ENCODE peak calls at places on chromosomes 13 and 19, in five cellular contexts. One of them, this sample, is unnamed.

GRCh38 chr13:75836441-75836840 is 200.3 kb downstream of the LMO7 start:
- DNase-seq in endodermal cell: no peak
- DNase-seq in fibroblast of the aortic adventitia: no peak
- DNase-seq in effector memory CD4-positive, alpha-beta T cell: no peak
- DNase-seq in CD8-positive, alpha-beta memory T cell: no peak
- DNase-seq in this sample: no peak

GRCh38 chr19:23772668-23773063 is 14.0 kb upstream of the ZNF681 start:
- DNase-seq in fibroblast of the aortic adventitia: no peak
- DNase-seq in endodermal cell: no peak
- DNase-seq in CD8-positive, alpha-beta memory T cell: no peak
- DNase-seq in effector memory CD4-positive, alpha-beta T cell: no peak
- DNase-seq in this sample: no peak

GRCh38 chr13:107867701-107868661 is 347.4 kb downstream of the LIG4 start:
- DNase-seq in fibroblast of the aortic adventitia: peak
- DNase-seq in CD8-positive, alpha-beta memory T cell: no peak
- DNase-seq in endodermal cell: peak
- DNase-seq in effector memory CD4-positive, alpha-beta T cell: no peak
- DNase-seq in this sample: peak

GRCh38 chr13:35179920-35180663 is 238.0 kb downstream of the NBEA start:
- DNase-seq in effector memory CD4-positive, alpha-beta T cell: no peak
- DNase-seq in CD8-positive, alpha-beta memory T cell: no peak
- DNase-seq in fibroblast of the aortic adventitia: no peak
- DNase-seq in endodermal cell: no peak
- DNase-seq in this sample: no peak

GRCh38 chr19:31232871-31233270 is 116.4 kb downstream of the TSHZ3 start:
- DNase-seq in effector memory CD4-positive, alpha-beta T cell: no peak
- DNase-seq in fibroblast of the aortic adventitia: peak
- DNase-seq in endodermal cell: no peak
- DNase-seq in CD8-positive, alpha-beta memory T cell: no peak
- DNase-seq in this sample: no peak

GRCh38 chr13:49436890-49437289 is 7.0 kb downstream of the CAB39L start:
- DNase-seq in endodermal cell: no peak
- DNase-seq in effector memory CD4-positive, alpha-beta T cell: no peak
- DNase-seq in CD8-positive, alpha-beta memory T cell: no peak
- DNase-seq in fibroblast of the aortic adventitia: peak
- DNase-seq in this sample: peak

GRCh38 chr19:16160445-16160942 is 12.8 kb downstream of the CIB3 start:
- DNase-seq in CD8-positive, alpha-beta memory T cell: no peak
- DNase-seq in endodermal cell: no peak
- DNase-seq in fibroblast of the aortic adventitia: no peak
- DNase-seq in effector memory CD4-positive, alpha-beta T cell: no peak
- DNase-seq in this sample: no peak

GRCh38 chr13:50521750-50522149 is 321.7 kb downstream of the DLEU7 start:
- DNase-seq in endodermal cell: no peak
- DNase-seq in CD8-positive, alpha-beta memory T cell: no peak
- DNase-seq in effector memory CD4-positive, alpha-beta T cell: no peak
- DNase-seq in fibroblast of the aortic adventitia: peak
- DNase-seq in this sample: no peak

DNA sequence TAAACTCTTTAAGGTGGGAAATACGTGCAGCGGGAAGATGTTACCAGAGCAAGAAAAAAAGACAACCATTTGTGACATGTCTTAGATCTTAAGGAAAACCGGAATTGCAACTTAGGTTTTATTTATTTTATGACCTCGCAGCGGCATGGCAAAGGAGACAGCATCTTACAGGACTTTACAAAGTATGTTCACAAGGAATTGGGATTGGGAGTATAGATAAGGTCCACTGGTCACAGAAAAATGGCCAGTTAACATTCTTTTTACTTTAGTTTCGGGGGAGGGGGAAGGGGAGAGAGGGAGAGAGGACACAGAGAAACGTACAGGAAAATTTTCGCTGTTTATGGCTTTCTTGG is 104.5 kb upstream of the DIAPH3 start:
- DNase-seq in endodermal cell: no peak
- DNase-seq in CD8-positive, alpha-beta memory T cell: no peak
- DNase-seq in fibroblast of the aortic adventitia: no peak
- DNase-seq in effector memory CD4-positive, alpha-beta T cell: no peak
- DNase-seq in this sample: no peak
- H3K4me3 ChIP-seq in endodermal cell: peak
- H3K4me3 ChIP-seq in CD8-positive, alpha-beta memory T cell: peak
- H3K4me3 ChIP-seq in fibroblast of the aortic adventitia: peak
- H3K4me3 ChIP-seq in effector memory CD4-positive, alpha-beta T cell: peak
- H3K4me3 ChIP-seq in this sample: no peak

DNA sequence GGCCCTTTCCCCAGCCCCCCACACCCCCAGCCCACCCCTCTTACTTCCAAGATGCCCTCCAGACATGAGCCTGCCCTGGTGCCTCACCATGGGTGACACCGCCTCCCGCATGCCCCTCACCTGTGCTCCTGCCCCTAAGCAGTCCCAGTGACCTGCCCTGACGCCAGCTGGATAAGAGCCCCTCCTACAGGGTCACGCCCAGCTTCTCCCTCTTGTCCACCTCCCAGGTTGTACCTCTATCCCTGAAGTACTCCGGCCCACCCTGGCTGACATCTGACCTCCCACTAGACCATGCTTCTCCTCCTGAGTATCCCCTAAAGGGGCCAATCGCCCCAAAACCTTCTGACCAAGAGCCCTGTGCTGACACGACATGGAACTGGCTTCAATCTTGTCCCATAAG is 51.3 kb downstream of the COLGALT1 start:
- DNase-seq in effector memory CD4-positive, alpha-beta T cell: no peak
- DNase-seq in endodermal cell: no peak
- DNase-seq in CD8-positive, alpha-beta memory T cell: no peak
- DNase-seq in fibroblast of the aortic adventitia: no peak
- DNase-seq in this sample: no peak
- H3K4me3 ChIP-seq in effector memory CD4-positive, alpha-beta T cell: no peak
- H3K4me3 ChIP-seq in endodermal cell: peak
- H3K4me3 ChIP-seq in CD8-positive, alpha-beta memory T cell: no peak
- H3K4me3 ChIP-seq in fibroblast of the aortic adventitia: no peak
- H3K4me3 ChIP-seq in this sample: no peak

DNA sequence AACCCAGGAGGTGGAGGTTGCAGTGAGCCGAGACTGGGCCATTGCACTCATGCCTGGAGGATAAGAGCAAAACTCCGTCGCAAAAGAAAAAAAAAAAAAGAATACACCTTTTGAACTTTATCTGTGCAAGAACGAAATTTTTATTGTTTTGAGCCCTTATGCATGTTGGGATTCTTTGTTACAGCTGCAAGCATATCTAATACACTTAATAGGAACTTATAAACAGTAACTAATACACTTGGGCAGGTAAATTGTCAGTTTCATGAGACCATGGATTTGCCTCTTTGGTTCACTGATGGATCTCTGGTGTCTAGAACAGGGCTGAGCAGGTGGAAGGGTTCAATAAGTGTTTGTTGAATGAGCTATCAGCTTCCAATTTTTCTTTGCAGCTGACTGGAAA is 108.1 kb downstream of the CACNA1A start:
- DNase-seq in effector memory CD4-positive, alpha-beta T cell: no peak
- DNase-seq in endodermal cell: no peak
- DNase-seq in fibroblast of the aortic adventitia: no peak
- DNase-seq in CD8-positive, alpha-beta memory T cell: no peak
- DNase-seq in this sample: no peak
- H3K4me3 ChIP-seq in effector memory CD4-positive, alpha-beta T cell: no peak
- H3K4me3 ChIP-seq in endodermal cell: no peak
- H3K4me3 ChIP-seq in fibroblast of the aortic adventitia: no peak
- H3K4me3 ChIP-seq in CD8-positive, alpha-beta memory T cell: no peak
- H3K4me3 ChIP-seq in this sample: no peak

DNA sequence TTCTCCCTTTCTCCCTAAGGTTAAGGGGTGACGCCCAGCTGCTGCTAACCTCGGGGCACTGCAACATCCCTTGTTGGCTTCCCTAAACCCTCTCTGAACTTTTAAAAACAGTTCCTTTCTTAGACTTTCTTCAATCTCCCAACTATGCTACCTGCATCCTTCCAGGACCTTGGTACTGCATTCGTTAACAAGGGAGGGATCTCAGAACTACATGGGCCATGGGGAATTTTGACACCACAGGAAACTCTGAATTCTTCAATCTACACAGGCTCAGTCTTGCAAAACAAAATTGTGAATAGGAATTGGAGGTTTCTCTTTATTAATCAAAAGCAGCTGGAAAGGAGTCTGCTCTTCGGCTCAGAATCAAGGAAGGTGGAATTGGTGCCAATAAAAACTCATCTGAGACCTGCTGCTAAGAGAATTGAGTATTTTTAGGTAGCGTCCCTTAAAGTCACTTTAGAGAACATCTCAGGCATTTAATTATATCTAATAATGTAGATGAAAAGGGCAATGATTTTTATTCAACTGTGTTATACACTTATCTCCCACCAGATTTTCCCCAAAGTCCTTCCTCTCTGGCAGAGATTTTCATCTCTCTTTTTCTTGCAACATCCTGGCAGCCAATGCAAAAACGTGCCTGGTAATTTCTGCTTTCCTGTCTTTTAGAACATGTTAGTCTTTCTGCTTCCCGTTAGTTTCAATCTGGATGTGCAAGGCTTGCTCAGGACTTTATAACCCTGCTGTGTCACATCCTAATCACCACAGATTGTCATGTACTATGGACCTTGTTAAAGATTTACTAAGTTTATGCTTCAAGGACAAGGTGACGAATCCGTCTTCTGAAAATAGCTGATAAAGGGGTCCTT is 69.1 kb upstream of the SLC15A1 start:
- DNase-seq in effector memory CD4-positive, alpha-beta T cell: no peak
- DNase-seq in fibroblast of the aortic adventitia: peak
- DNase-seq in endodermal cell: no peak
- DNase-seq in CD8-positive, alpha-beta memory T cell: no peak
- DNase-seq in this sample: no peak
- H3K4me3 ChIP-seq in effector memory CD4-positive, alpha-beta T cell: no peak
- H3K4me3 ChIP-seq in fibroblast of the aortic adventitia: no peak
- H3K4me3 ChIP-seq in endodermal cell: no peak
- H3K4me3 ChIP-seq in CD8-positive, alpha-beta memory T cell: no peak
- H3K4me3 ChIP-seq in this sample: no peak

DNA sequence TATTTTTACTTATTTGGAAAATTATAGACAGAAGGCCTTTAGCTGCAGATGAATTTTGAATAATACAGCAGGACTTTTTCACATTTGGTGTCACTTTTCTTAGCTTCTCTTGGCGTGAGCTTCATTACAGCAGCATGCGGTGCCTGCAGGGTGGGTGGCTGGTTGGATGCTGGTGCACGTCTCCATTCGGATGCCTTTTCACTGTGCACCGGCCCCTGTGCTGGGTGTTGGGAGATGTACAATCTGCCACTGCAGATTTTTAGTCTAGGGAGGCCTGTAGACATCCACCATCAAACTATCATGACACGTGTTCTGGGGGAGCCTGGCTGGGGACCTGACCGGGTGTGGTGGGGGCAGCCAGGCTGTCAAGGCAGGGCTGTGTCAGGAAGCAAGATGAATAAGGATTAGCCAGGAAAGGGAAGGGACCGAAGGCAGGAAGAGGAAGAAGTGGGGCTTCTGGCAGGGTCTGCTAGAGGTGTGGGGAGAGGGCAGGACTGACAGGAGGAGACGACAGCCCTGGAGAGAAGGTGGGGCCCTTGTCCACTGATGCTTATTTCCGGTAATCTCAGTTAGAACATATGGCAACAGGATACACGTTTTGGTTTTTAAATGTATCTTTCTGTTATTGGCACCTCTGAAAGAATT is 88.8 kb downstream of the ARHGEF7 start:
- DNase-seq in endodermal cell: no peak
- DNase-seq in fibroblast of the aortic adventitia: no peak
- DNase-seq in CD8-positive, alpha-beta memory T cell: no peak
- DNase-seq in effector memory CD4-positive, alpha-beta T cell: no peak
- DNase-seq in this sample: no peak
- H3K4me3 ChIP-seq in endodermal cell: no peak
- H3K4me3 ChIP-seq in fibroblast of the aortic adventitia: peak
- H3K4me3 ChIP-seq in CD8-positive, alpha-beta memory T cell: no peak
- H3K4me3 ChIP-seq in effector memory CD4-positive, alpha-beta T cell: no peak
- H3K4me3 ChIP-seq in this sample: no peak

GRCh38 chr13:110376120-110376519 is 69.0 kb downstream of the COL4A2 start:
- DNase-seq in endodermal cell: no peak
- DNase-seq in CD8-positive, alpha-beta memory T cell: no peak
- DNase-seq in effector memory CD4-positive, alpha-beta T cell: no peak
- DNase-seq in fibroblast of the aortic adventitia: peak
- DNase-seq in this sample: no peak

GRCh38 chr13:110371550-110372465 is 64.7 kb downstream of the COL4A2 start:
- DNase-seq in endodermal cell: no peak
- DNase-seq in CD8-positive, alpha-beta memory T cell: no peak
- DNase-seq in fibroblast of the aortic adventitia: peak
- DNase-seq in effector memory CD4-positive, alpha-beta T cell: no peak
- DNase-seq in this sample: no peak

GRCh38 chr13:110374644-110375370 is 67.7 kb downstream of the COL4A2 start:
- DNase-seq in CD8-positive, alpha-beta memory T cell: no peak
- DNase-seq in fibroblast of the aortic adventitia: no peak
- DNase-seq in endodermal cell: no peak
- DNase-seq in effector memory CD4-positive, alpha-beta T cell: no peak
- DNase-seq in this sample: no peak

GRCh38 chr13:110372676-110373075 is 65.6 kb downstream of the COL4A2 start:
- DNase-seq in CD8-positive, alpha-beta memory T cell: no peak
- DNase-seq in fibroblast of the aortic adventitia: no peak
- DNase-seq in effector memory CD4-positive, alpha-beta T cell: no peak
- DNase-seq in endodermal cell: no peak
- DNase-seq in this sample: no peak

DNA sequence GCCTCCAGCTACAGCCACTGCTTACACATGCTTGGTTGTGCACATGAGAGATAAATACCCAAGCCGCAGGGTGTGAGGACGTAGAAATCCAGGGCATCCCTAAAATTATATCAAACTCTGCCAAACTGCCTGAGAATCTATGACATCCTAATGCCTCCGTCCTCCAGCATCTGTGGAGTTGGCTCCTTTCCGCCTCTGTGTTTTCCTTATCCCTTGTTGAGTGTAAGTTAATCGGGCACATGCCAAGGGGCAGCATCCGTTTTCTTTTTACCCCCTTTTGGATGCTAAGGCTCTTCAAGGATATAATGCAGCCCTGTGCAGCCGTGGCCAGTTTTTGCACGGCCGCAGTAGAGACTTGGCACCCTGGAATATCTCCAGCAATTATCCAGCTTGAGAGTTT is 66.5 kb downstream of the COL4A2 start:
- DNase-seq in effector memory CD4-positive, alpha-beta T cell: no peak
- DNase-seq in endodermal cell: no peak
- DNase-seq in CD8-positive, alpha-beta memory T cell: no peak
- DNase-seq in fibroblast of the aortic adventitia: no peak
- DNase-seq in this sample: no peak
- H3K4me3 ChIP-seq in effector memory CD4-positive, alpha-beta T cell: no peak
- H3K4me3 ChIP-seq in endodermal cell: no peak
- H3K4me3 ChIP-seq in CD8-positive, alpha-beta memory T cell: no peak
- H3K4me3 ChIP-seq in fibroblast of the aortic adventitia: no peak
- H3K4me3 ChIP-seq in this sample: no peak

GRCh38 chr19:3162418-3163229 is 15.9 kb upstream of the S1PR4 start:
- DNase-seq in fibroblast of the aortic adventitia: no peak
- DNase-seq in effector memory CD4-positive, alpha-beta T cell: no peak
- DNase-seq in endodermal cell: no peak
- DNase-seq in CD8-positive, alpha-beta memory T cell: no peak
- DNase-seq in this sample: no peak

GRCh38 chr19:3157096-3157845 is 21.3 kb upstream of the S1PR4 start:
- DNase-seq in endodermal cell: no peak
- DNase-seq in CD8-positive, alpha-beta memory T cell: no peak
- DNase-seq in fibroblast of the aortic adventitia: no peak
- DNase-seq in effector memory CD4-positive, alpha-beta T cell: no peak
- DNase-seq in this sample: no peak

GRCh38 chr19:3160219-3160618 is 18.4 kb upstream of the S1PR4 start:
- DNase-seq in endodermal cell: no peak
- DNase-seq in effector memory CD4-positive, alpha-beta T cell: no peak
- DNase-seq in fibroblast of the aortic adventitia: no peak
- DNase-seq in CD8-positive, alpha-beta memory T cell: no peak
- DNase-seq in this sample: no peak

GRCh38 chr19:3161453-3161852 is 17.1 kb upstream of the S1PR4 start:
- DNase-seq in CD8-positive, alpha-beta memory T cell: no peak
- DNase-seq in fibroblast of the aortic adventitia: peak
- DNase-seq in endodermal cell: no peak
- DNase-seq in effector memory CD4-positive, alpha-beta T cell: no peak
- DNase-seq in this sample: no peak

GRCh38 chr19:3159565-3159964 is 19.0 kb upstream of the S1PR4 start:
- DNase-seq in endodermal cell: no peak
- DNase-seq in fibroblast of the aortic adventitia: no peak
- DNase-seq in CD8-positive, alpha-beta memory T cell: no peak
- DNase-seq in effector memory CD4-positive, alpha-beta T cell: no peak
- DNase-seq in this sample: no peak
- H3K4me3 ChIP-seq in endodermal cell: no peak
- H3K4me3 ChIP-seq in fibroblast of the aortic adventitia: no peak
- H3K4me3 ChIP-seq in CD8-positive, alpha-beta memory T cell: no peak
- H3K4me3 ChIP-seq in effector memory CD4-positive, alpha-beta T cell: no peak
- H3K4me3 ChIP-seq in this sample: no peak